ENCODE peak calls at places on chromosome 13, in eight cellular contexts. F is heart left ventricle, Y is testis, Z is uterus, T is ovary, X is esophagus squamous epithelium, G is prostate gland, P is IMR-90. V is an unnamed sample.

GRCh38 chr13:114063545-114064515 is 68.6 kb downstream of the RASA3 start:
- DNase-seq in G (no peak), T (peak; percentile 53), Z (peak; percentile 75), X (no peak), F (peak; percentile 76), Y (no peak), P (peak; percentile 61), V (peak; percentile 54)

GRCh38 chr13:94708031-94708571 is 4.2 kb downstream of the SOX21 start:
- DNase-seq in Y (no peak), P (no peak), Z (no peak), T (no peak), X (no peak), F (no peak), G (no peak), V (no peak)

GRCh38 chr13:37209621-37210020 is 104.2 kb upstream of the CSNK1A1L start:
- DNase-seq in G (no peak), Y (no peak), Z (no peak), X (no peak), F (no peak), T (no peak), P (peak; percentile 13), V (no peak)

GRCh38 chr13:86665842-86666241 is 866.6 kb upstream of the SLITRK6 start:
- DNase-seq in P (no peak), T (no peak), F (no peak), Y (no peak), G (no peak), Z (no peak), X (no peak), V (no peak)

GRCh38 chr13:44903596-44903995 is 85.7 kb downstream of the NUFIP1 start:
- DNase-seq in Y (peak; percentile 85), X (no peak), Z (peak; percentile 86), P (peak; percentile 84), T (peak; percentile 79), G (no peak), F (peak; percentile 81), V (peak; percentile 64)

GRCh38 chr13:90395348-90395747 is 952.1 kb upstream of the MIR17HG start:
- DNase-seq in G (no peak), Z (no peak), P (no peak), Y (no peak), X (no peak), T (no peak), F (no peak), V (no peak)

GRCh38 chr13:44879452-44880058 is 109.7 kb downstream of the NUFIP1 start:
- DNase-seq in P (peak; percentile 64), T (no peak), Y (no peak), X (no peak), F (no peak), G (no peak), Z (no peak), V (peak; percentile 71)

GRCh38 chr13:113410472-113411201 is 42.7 kb downstream of the ADPRHL1 start:
- DNase-seq in P (peak; percentile 93), F (peak; percentile 55), X (no peak), T (no peak), G (no peak), Y (peak; percentile 30), Z (no peak), V (no peak)

GRCh38 chr13:76790519-76791289 is 95.5 kb downstream of the KCTD12 start:
- DNase-seq in Z (no peak), X (no peak), G (no peak), F (no peak), P (no peak), Y (no peak), T (no peak), V (no peak)

GRCh38 chr13:114179087-114179658 is at the start of gene CFAP97D2:
- DNase-seq in P (no peak), Z (no peak), Y (no peak), F (no peak), G (no peak), T (no peak), X (no peak), V (no peak)

GRCh38 chr13:29835280-29836061 is 14.9 kb downstream of the UBL3 start:
- DNase-seq in G (no peak), X (no peak), T (no peak), P (no peak), F (no peak), Y (no peak), Z (no peak), V (no peak)

GRCh38 chr13:77829963-77830362 is 88.7 kb downstream of the EDNRB start:
- DNase-seq in X (no peak), F (no peak), P (no peak), G (no peak), T (no peak), Z (no peak), Y (no peak), V (no peak)

DNA sequence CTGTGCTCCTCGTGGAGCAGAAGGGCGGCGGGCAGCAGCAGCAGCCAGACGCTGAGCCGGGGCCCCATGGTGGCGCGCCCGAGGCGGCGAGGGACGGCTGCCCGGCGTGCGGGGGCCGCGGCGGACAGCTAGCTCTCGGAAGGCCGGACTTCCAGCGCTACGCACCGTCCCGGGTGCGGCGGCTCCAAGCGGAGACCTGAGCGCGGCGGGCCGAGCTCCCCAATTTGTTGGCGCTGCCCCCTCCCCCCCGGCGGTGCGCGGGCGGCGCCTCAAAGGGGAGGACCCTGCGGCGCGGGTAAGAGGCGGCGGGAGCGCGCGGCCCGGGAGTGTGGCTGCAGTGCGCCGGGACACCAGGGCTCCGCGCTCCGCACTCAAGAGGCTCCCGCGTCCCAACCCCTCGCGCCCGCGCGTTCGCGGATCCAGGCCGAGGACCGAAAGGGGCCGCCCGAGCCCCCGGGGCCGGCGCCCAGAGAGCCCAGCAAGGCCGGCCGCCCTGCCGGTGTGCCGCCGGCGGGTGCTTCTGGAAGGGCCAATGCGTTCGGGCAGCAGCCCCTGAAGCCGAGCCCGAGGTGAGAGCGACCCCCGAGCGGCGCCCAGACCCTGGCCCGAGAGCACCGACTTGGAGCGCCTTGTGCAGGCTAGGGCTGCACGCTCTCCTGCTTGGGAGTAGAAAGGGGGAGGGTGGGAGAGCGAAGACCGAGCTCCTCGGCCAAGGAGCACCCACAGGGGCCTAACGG is at the start of the genes COL4A1 and COL4A2:
- DNase-seq in X (no peak), Y (peak; percentile 68), G (peak; percentile 31), P (peak; percentile 77), T (peak; percentile 83), Z (peak; percentile 86), F (peak; percentile 90), V (peak; percentile 49)
- TF ChIP-seq POLR2A in X (peak; percentile 95), Y (peak; percentile 33), G (peak; percentile 64), P (peak; percentile 99), T (peak; percentile 93), Z (peak; percentile 99), F (peak; percentile 98), V (peak; percentile 60)

DNA sequence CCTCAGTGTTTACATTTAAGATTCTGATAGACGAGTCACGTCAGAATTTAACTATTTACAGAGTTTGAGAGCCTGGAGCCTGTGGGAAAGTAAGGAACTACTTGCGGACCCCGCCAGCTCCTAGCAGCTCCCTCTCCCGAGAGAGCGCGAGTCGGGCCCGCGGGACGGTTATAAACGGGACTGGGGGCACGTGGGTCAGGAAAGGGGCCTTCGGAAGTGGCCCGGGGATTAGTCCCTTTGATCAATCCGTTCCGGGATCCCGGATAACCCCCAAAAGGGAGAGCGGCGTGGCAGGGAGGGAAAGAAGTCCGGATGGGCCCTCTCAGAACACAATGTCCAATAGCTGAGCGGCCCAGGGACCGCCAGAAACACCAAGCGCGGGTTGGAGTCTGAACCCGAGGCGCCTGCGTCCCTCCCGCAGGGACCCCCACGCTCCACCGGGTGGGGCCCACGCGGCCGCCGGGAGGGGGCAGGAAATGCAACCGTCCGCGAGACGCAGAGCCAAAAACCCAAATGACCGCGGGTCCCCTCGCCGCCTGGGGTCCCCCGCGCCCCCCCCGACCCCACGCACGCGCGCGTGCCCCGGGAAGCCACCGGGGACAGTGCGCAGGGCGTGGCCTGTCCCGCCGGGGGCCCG is 3.6 kb downstream of the ZIC5 start:
- DNase-seq in Z (no peak), Y (no peak), F (no peak), P (no peak), G (no peak), T (no peak), X (no peak), V (no peak)
- H3K4me3 ChIP-seq in Z (no peak overlapping the region), Y (peak overlapping the region; percentile 32), F (peak overlapping the region; percentile 44), P (no peak overlapping the region), G (peak overlapping the region; percentile 10), T (peak overlapping the region; percentile 14), X (peak overlapping the region; percentile 7), V (no peak overlapping the region)

GRCh38 chr13:60396783-60397692 is at the start of gene TDRD3:
- DNase-seq in G (peak; percentile 81), F (peak; percentile 92), X (peak; percentile 42), T (peak; percentile 76), P (peak; percentile 82), Z (peak; percentile 76), Y (peak; percentile 82), V (peak; percentile 86)
- TF ChIP-seq POLR2A in G (peak; percentile 48), F (peak; percentile 43), X (peak; percentile 69), T (no peak), P (no peak), Z (peak; percentile 58), Y (no peak), V (peak; percentile 91)

GRCh38 chr13:46586766-46587509 is 34.0 kb downstream of the LRCH1 start:
- DNase-seq in P (no peak), X (no peak), G (no peak), T (no peak), F (no peak), Z (no peak), Y (no peak), V (no peak)

GRCh38 chr13:46593403-46593802 is 40.4 kb downstream of the LRCH1 start:
- DNase-seq in Y (no peak), G (no peak), Z (no peak), P (no peak), F (no peak), X (no peak), T (no peak), V (no peak)

GRCh38 chr13:46592410-46592809 is 39.4 kb downstream of the LRCH1 start:
- DNase-seq in F (no peak), Y (no peak), Z (no peak), G (no peak), T (no peak), P (no peak), X (no peak), V (no peak)

GRCh38 chr13:46582190-46582589 is 29.2 kb downstream of the LRCH1 start:
- DNase-seq in F (no peak), Z (no peak), P (no peak), X (no peak), G (no peak), T (no peak), Y (no peak), V (no peak)

DNA sequence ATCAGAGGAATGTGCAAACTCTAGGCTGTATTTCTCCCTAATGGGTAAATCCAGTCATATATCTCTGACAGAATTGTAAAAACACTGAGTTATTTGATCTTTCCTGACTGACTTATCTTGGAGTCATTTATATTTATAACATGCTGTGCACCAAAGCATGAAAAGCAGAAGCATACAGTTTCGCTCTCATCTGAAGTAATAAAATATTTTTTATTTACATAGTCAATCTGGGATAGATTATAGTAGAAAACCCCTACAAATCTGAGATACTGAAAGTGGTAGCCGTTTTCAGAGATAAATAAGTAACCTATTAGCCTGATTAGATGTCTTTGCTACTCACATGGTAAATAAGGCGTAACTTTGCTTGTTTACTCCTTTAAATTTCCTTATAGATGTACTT is 35.0 kb downstream of the LRCH1 start:
- DNase-seq in Y (no peak), Z (no peak), F (no peak), T (no peak), X (no peak), P (no peak), G (no peak), V (no peak)
- H3K4me3 ChIP-seq in Y (no peak overlapping the region), Z (no peak overlapping the region), F (no peak overlapping the region), T (no peak overlapping the region), X (no peak overlapping the region), P (no peak overlapping the region), G (no peak overlapping the region), V (no peak overlapping the region)

GRCh38 chr13:22285867-22286632 is 615.2 kb downstream of the FGF9 start:
- DNase-seq in X (no peak), P (no peak), Z (no peak), T (no peak), Y (no peak), G (no peak), F (no peak), V (no peak)
- TF ChIP-seq POLR2A in X (no peak), P (no peak), Z (no peak), T (no peak), Y (no peak), G (no peak), F (no peak), V (no peak)